ENCODE peak calls at places on chromosomes 4 and X, in six cellular contexts. Q is activated CD4-positive, alpha-beta T cell treated with anti-CD3 and anti-CD28 coated beads, Interleukin-2, amount 50 U/mL, for 1 hour; H is AML-193; E is ovary; J is left cardiac atrium; B is H7. L is an unnamed sample.

GRCh38 chrX:134452591-134452990 is 7.4 kb upstream of the HPRT1 start:
- DNase-seq in E (no peak), B (no peak), J (no peak), Q (no peak), H (no peak), L (no peak)

GRCh38 chrX:1649623-1650022 is 34.8 kb downstream of the ASMT start:
- DNase-seq in Q (no peak), J (no peak), E (no peak), B (peak; percentile 85), H (no peak), L (no peak)

GRCh38 chrX:150192846-150193245 is 170.3 kb upstream of the MAMLD1 start:
- DNase-seq in E (no peak), J (no peak), B (no peak), H (no peak), Q (no peak), L (no peak)

GRCh38 chr4:46889410-46889809 is 19.6 kb downstream of the COX7B2 start:
- DNase-seq in E (no peak), J (no peak), B (no peak), H (no peak), Q (no peak), L (no peak)

GRCh38 chr4:180635276-180635675 is 1607.9 kb upstream of the TENM3 start:
- DNase-seq in Q (no peak), B (no peak), H (no peak), J (no peak), E (no peak), L (no peak)

GRCh38 chrX:26778320-26778888 is 562.4 kb downstream of the MAGEB5 start:
- DNase-seq in H (no peak), B (no peak), J (no peak), E (no peak), Q (no peak), L (no peak)

GRCh38 chr4:115323106-115323684 is 209.8 kb upstream of the NDST4 start:
- DNase-seq in E (no peak), H (no peak), J (no peak), B (no peak), Q (no peak), L (no peak)

GRCh38 chr4:85498068-85498733 is 23.3 kb downstream of the ARHGAP24 start:
- DNase-seq in E (no peak), J (peak; percentile 56), Q (no peak), B (no peak), H (peak; percentile 91), L (no peak)

GRCh38 chr4:88732714-88733368 is 35.2 kb upstream of the NAP1L5 start:
- DNase-seq in J (no peak), E (no peak), H (no peak), B (no peak), Q (no peak), L (no peak)

GRCh38 chrX:139126493-139126892 is 404.0 kb upstream of the F9 start:
- DNase-seq in E (no peak), J (no peak), B (peak; percentile 29), Q (no peak), H (peak; percentile 17), L (no peak)

GRCh38 chr4:10635096-10635495 is 49.5 kb downstream of the CLNK start:
- DNase-seq in H (no peak), Q (no peak), B (no peak), E (no peak), J (no peak), L (no peak)

GRCh38 chr4:123233409-123233808 is 163.2 kb upstream of the SPRY1 start:
- DNase-seq in Q (no peak), B (no peak), J (no peak), E (no peak), H (peak; percentile 54), L (no peak)

GRCh38 chr4:76747613-76748012 is 150.3 kb downstream of the SOWAHB start:
- DNase-seq in H (no peak), B (no peak), J (no peak), Q (no peak), E (no peak), L (no peak)

GRCh38 chrX:9148626-9149385 is 114.9 kb upstream of the FAM9B start:
- DNase-seq in B (peak; percentile 25), H (no peak), E (no peak), Q (no peak), J (no peak), L (no peak)

GRCh38 chr4:86895692-86896488 is 3.7 kb upstream of the C4orf36 start:
- DNase-seq in J (no peak), B (peak; percentile 65), E (no peak), Q (no peak), H (peak; percentile 78), L (no peak)

GRCh38 chr4:149371021-149371420 is 444.6 kb downstream of the IQCM start:
- DNase-seq in J (no peak), E (no peak), Q (no peak), B (peak; percentile 15), H (peak; percentile 64), L (no peak)

GRCh38 chr4:114364857-114365256 is 233.8 kb upstream of the UGT8 start:
- DNase-seq in B (no peak), E (no peak), J (no peak), Q (no peak), H (no peak), L (no peak)

GRCh38 chr4:185811509-185812364 is at the start of gene SORBS2:
- DNase-seq in E (no peak), Q (no peak), J (no peak), B (no peak), H (no peak), L (no peak)

GRCh38 chr4:43224591-43224990 is 332.1 kb downstream of the GRXCR1 start:
- DNase-seq in E (no peak), Q (no peak), J (no peak), H (no peak), B (no peak), L (no peak)

GRCh38 chr4:142777045-142777743 is 68.9 kb downstream of the INPP4B start:
- DNase-seq in Q (no peak), B (no peak), E (no peak), H (no peak), J (no peak), L (no peak)

GRCh38 chr4:186029731-186030421 is 39.1 kb upstream of the TLR3 start:
- DNase-seq in H (no peak), E (peak; percentile 69), B (no peak), J (peak; percentile 83), Q (no peak), L (no peak)

GRCh38 chr4:88244821-88245579 is 39.4 kb downstream of the PPM1K start:
- DNase-seq in B (peak; percentile 30), Q (peak; percentile 12), E (no peak), J (peak; percentile 23), H (no peak), L (no peak)